ENCODE peak calls at places on chromosome 15, in six cellular contexts. One of them, this sample, is unnamed.

GRCh38 chr15:67781907-67782559 is 43.3 kb upstream of the SKOR1 start:
- DNase-seq in heart right ventricle: no peak
- DNase-seq in body of pancreas: no peak
- DNase-seq in HTR-8/SVneo: no peak
- DNase-seq in activated CD4-positive, alpha-beta T cell treated with anti-CD3 and anti-CD28 coated beads, Interleukin-2, amount 50 U/mL, for 24 hours: no peak
- DNase-seq in nucleus accumbens: no peak
- DNase-seq in this sample: no peak

GRCh38 chr15:37792351-37792750 is 142.1 kb upstream of the TMCO5A start:
- DNase-seq in heart right ventricle: no peak
- DNase-seq in body of pancreas: no peak
- DNase-seq in HTR-8/SVneo: no peak
- DNase-seq in activated CD4-positive, alpha-beta T cell treated with anti-CD3 and anti-CD28 coated beads, Interleukin-2, amount 50 U/mL, for 24 hours: no peak
- DNase-seq in nucleus accumbens: no peak
- DNase-seq in this sample: no peak

GRCh38 chr15:79673416-79674123 is 223.2 kb downstream of the MTHFS start:
- DNase-seq in heart right ventricle: no peak
- DNase-seq in body of pancreas: no peak
- DNase-seq in HTR-8/SVneo: peak
- DNase-seq in activated CD4-positive, alpha-beta T cell treated with anti-CD3 and anti-CD28 coated beads, Interleukin-2, amount 50 U/mL, for 24 hours: no peak
- DNase-seq in nucleus accumbens: no peak
- DNase-seq in this sample: no peak

GRCh38 chr15:69298697-69299441 is at the start of gene PAQR5:
- DNase-seq in heart right ventricle: peak
- DNase-seq in body of pancreas: peak
- DNase-seq in HTR-8/SVneo: peak
- DNase-seq in activated CD4-positive, alpha-beta T cell treated with anti-CD3 and anti-CD28 coated beads, Interleukin-2, amount 50 U/mL, for 24 hours: no peak
- DNase-seq in nucleus accumbens: peak
- DNase-seq in this sample: no peak

GRCh38 chr15:56385908-56386307 is 20.7 kb downstream of the TEX9 start:
- DNase-seq in heart right ventricle: no peak
- DNase-seq in body of pancreas: no peak
- DNase-seq in HTR-8/SVneo: no peak
- DNase-seq in activated CD4-positive, alpha-beta T cell treated with anti-CD3 and anti-CD28 coated beads, Interleukin-2, amount 50 U/mL, for 24 hours: no peak
- DNase-seq in nucleus accumbens: no peak
- DNase-seq in this sample: no peak

GRCh38 chr15:31340591-31340990 is 14.0 kb downstream of the KLF13 start:
- DNase-seq in heart right ventricle: no peak
- DNase-seq in body of pancreas: no peak
- DNase-seq in HTR-8/SVneo: no peak
- DNase-seq in activated CD4-positive, alpha-beta T cell treated with anti-CD3 and anti-CD28 coated beads, Interleukin-2, amount 50 U/mL, for 24 hours: no peak
- DNase-seq in nucleus accumbens: no peak
- DNase-seq in this sample: peak

GRCh38 chr15:99434506-99435137 is 131.2 kb upstream of the MEF2A start:
- DNase-seq in heart right ventricle: no peak
- DNase-seq in body of pancreas: no peak
- DNase-seq in HTR-8/SVneo: no peak
- DNase-seq in activated CD4-positive, alpha-beta T cell treated with anti-CD3 and anti-CD28 coated beads, Interleukin-2, amount 50 U/mL, for 24 hours: no peak
- DNase-seq in nucleus accumbens: no peak
- DNase-seq in this sample: peak

GRCh38 chr15:74350295-74351275 is 16.9 kb downstream of the CYP11A1 start:
- DNase-seq in heart right ventricle: no peak
- DNase-seq in body of pancreas: no peak
- DNase-seq in HTR-8/SVneo: no peak
- DNase-seq in activated CD4-positive, alpha-beta T cell treated with anti-CD3 and anti-CD28 coated beads, Interleukin-2, amount 50 U/mL, for 24 hours: no peak
- DNase-seq in nucleus accumbens: no peak
- DNase-seq in this sample: no peak

GRCh38 chr15:58980351-58980939 is 7.0 kb upstream of the RNF111 start:
- DNase-seq in heart right ventricle: no peak
- DNase-seq in body of pancreas: no peak
- DNase-seq in HTR-8/SVneo: no peak
- DNase-seq in activated CD4-positive, alpha-beta T cell treated with anti-CD3 and anti-CD28 coated beads, Interleukin-2, amount 50 U/mL, for 24 hours: no peak
- DNase-seq in nucleus accumbens: no peak
- DNase-seq in this sample: no peak

GRCh38 chr15:76258460-76258859 is 52.8 kb downstream of the ETFA start:
- DNase-seq in heart right ventricle: no peak
- DNase-seq in body of pancreas: no peak
- DNase-seq in HTR-8/SVneo: no peak
- DNase-seq in activated CD4-positive, alpha-beta T cell treated with anti-CD3 and anti-CD28 coated beads, Interleukin-2, amount 50 U/mL, for 24 hours: no peak
- DNase-seq in nucleus accumbens: no peak
- DNase-seq in this sample: peak

GRCh38 chr15:80706161-80706560 is 11.1 kb downstream of the ABHD17C start:
- DNase-seq in heart right ventricle: no peak
- DNase-seq in body of pancreas: no peak
- DNase-seq in HTR-8/SVneo: no peak
- DNase-seq in activated CD4-positive, alpha-beta T cell treated with anti-CD3 and anti-CD28 coated beads, Interleukin-2, amount 50 U/mL, for 24 hours: no peak
- DNase-seq in nucleus accumbens: no peak
- DNase-seq in this sample: no peak

GRCh38 chr15:97748576-97748975 is 211.9 kb upstream of the ARRDC4 start:
- DNase-seq in heart right ventricle: no peak
- DNase-seq in body of pancreas: no peak
- DNase-seq in HTR-8/SVneo: no peak
- DNase-seq in activated CD4-positive, alpha-beta T cell treated with anti-CD3 and anti-CD28 coated beads, Interleukin-2, amount 50 U/mL, for 24 hours: no peak
- DNase-seq in nucleus accumbens: no peak
- DNase-seq in this sample: no peak

GRCh38 chr15:30953731-30954378 is 37.6 kb downstream of the MTMR10 start:
- DNase-seq in heart right ventricle: peak
- DNase-seq in body of pancreas: no peak
- DNase-seq in HTR-8/SVneo: peak
- DNase-seq in activated CD4-positive, alpha-beta T cell treated with anti-CD3 and anti-CD28 coated beads, Interleukin-2, amount 50 U/mL, for 24 hours: no peak
- DNase-seq in nucleus accumbens: no peak
- DNase-seq in this sample: no peak

GRCh38 chr15:76865548-76865991 is 39.6 kb downstream of the SCAPER start:
- DNase-seq in heart right ventricle: no peak
- DNase-seq in body of pancreas: no peak
- DNase-seq in HTR-8/SVneo: no peak
- DNase-seq in activated CD4-positive, alpha-beta T cell treated with anti-CD3 and anti-CD28 coated beads, Interleukin-2, amount 50 U/mL, for 24 hours: no peak
- DNase-seq in nucleus accumbens: no peak
- DNase-seq in this sample: no peak

GRCh38 chr15:43868412-43868811 is 41.6 kb downstream of the WDR76 start:
- DNase-seq in heart right ventricle: no peak
- DNase-seq in body of pancreas: no peak
- DNase-seq in HTR-8/SVneo: no peak
- DNase-seq in activated CD4-positive, alpha-beta T cell treated with anti-CD3 and anti-CD28 coated beads, Interleukin-2, amount 50 U/mL, for 24 hours: no peak
- DNase-seq in nucleus accumbens: no peak
- DNase-seq in this sample: no peak